ENCODE peak calls at places on chromosomes 3 and 15, in five cellular contexts. S, T, L, N and D are unnamed samples.
A peak's percentile ranks its signal among the peaks of the same experiment; 100 is the strongest.

GRCh38 chr15:101614001-101614585 is 38.1 kb downstream of the TM2D3 start:
- DNase-seq in L (no peak), T (no peak), N (no peak), S (no peak), D (no peak)

GRCh38 chr3:124837730-124838186 is 49.4 kb downstream of the ITGB5 start:
- DNase-seq in T (no peak), N (no peak), S (peak; percentile 81), L (no peak), D (peak; percentile 30)

GRCh38 chr3:65888980-65889706 is 149.6 kb downstream of the MAGI1 start:
- DNase-seq in T (no peak), N (no peak), L (no peak), S (peak; percentile 93), D (no peak)

GRCh38 chr15:39171944-39172368 is 408.9 kb upstream of the THBS1 start:
- DNase-seq in S (peak; percentile 95), T (peak; percentile 87), L (no peak), N (no peak), D (peak; percentile 83)

GRCh38 chr15:26773917-26774316 is 1.1 kb upstream of the GABRB3 start:
- DNase-seq in T (peak; percentile 64), L (no peak), S (no peak), N (no peak), D (peak; percentile 60)

GRCh38 chr15:70470556-70471191 is 292.7 kb downstream of the UACA start:
- DNase-seq in L (no peak), N (no peak), T (no peak), S (no peak), D (no peak)

GRCh38 chr3:20405731-20406130 is 219.7 kb upstream of the SGO1 start:
- DNase-seq in L (no peak), T (no peak), S (peak; percentile 7), N (no peak), D (no peak)

GRCh38 chr3:59992578-59992977 is 942.8 kb upstream of the CFAP20DC start:
- DNase-seq in L (no peak), T (no peak), N (no peak), S (no peak), D (no peak)